ENCODE peak calls at places on chromosome 4, in four cellular contexts. H, Q, L and J are unnamed samples.
A peak's percentile ranks its signal among the peaks of the same experiment; 100 is the strongest.

GRCh38 chr4:82782626-82783025 is 16.0 kb downstream of the SCD5 start:
- DNase-seq in Q (no peak), H (no peak), L (no peak), J (no peak)

GRCh38 chr4:23993373-23993772 is 103.5 kb upstream of the PPARGC1A start:
- DNase-seq in H (no peak), Q (no peak), L (no peak), J (no peak)

GRCh38 chr4:76677571-76678326 is 220.2 kb downstream of the SOWAHB start:
- DNase-seq in L (no peak), H (no peak), Q (no peak), J (no peak)

GRCh38 chr4:1412376-1413220 is 6.4 kb upstream of the NKX1-1 start:
- DNase-seq in L (no peak), Q (no peak), H (no peak), J (no peak)

GRCh38 chr4:112453321-112453720 is 62.7 kb downstream of the NEUROG2 start:
- DNase-seq in H (no peak), Q (no peak), L (no peak), J (no peak)

GRCh38 chr4:164935363-164935762 is 42.1 kb downstream of the TRIM61 start:
- DNase-seq in L (peak; percentile 56), H (peak; percentile 25), Q (peak; percentile 27), J (no peak)

GRCh38 chr4:94038195-94038594 is 169.5 kb upstream of the SMARCAD1 start:
- DNase-seq in H (no peak), L (no peak), Q (no peak), J (no peak)

GRCh38 chr4:152678841-152679240 is 956 bp downstream of the TMEM154 start:
- DNase-seq in H (no peak), L (no peak), Q (no peak), J (no peak)

GRCh38 chr4:129968366-129968765 is 872.4 kb downstream of the C4orf33 start:
- DNase-seq in H (no peak), L (no peak), Q (no peak), J (no peak)

GRCh38 chr4:107094332-107094731 is 58.2 kb upstream of the DKK2 start:
- DNase-seq in Q (peak; percentile 32), H (peak; percentile 1), L (no peak), J (no peak)

GRCh38 chr4:116702949-116703348 is 382.4 kb downstream of the TRAM1L1 start:
- DNase-seq in H (peak; percentile 24), Q (no peak), L (no peak), J (no peak)

GRCh38 chr4:148563684-148564083 is 121.5 kb upstream of the NR3C2 start:
- DNase-seq in Q (no peak), L (no peak), H (no peak), J (no peak)

GRCh38 chr4:5747746-5748365 is 36.9 kb downstream of the EVC start:
- DNase-seq in H (no peak), L (no peak), Q (no peak), J (no peak)

GRCh38 chr4:128676095-128676494 is 133.4 kb upstream of the JADE1 start:
- DNase-seq in H (no peak), Q (no peak), L (no peak), J (no peak)

GRCh38 chr4:98166025-98166730 is 22.9 kb upstream of the STPG2 start:
- DNase-seq in L (no peak), H (no peak), Q (peak; percentile 41), J (no peak)

GRCh38 chr4:146490106-146490505 is 31.6 kb downstream of the SLC10A7 start:
- DNase-seq in L (no peak), H (no peak), Q (no peak), J (no peak)

GRCh38 chr4:84957509-84958420 is 8.7 kb downstream of the WDFY3 start:
- DNase-seq in Q (no peak), H (no peak), L (no peak), J (no peak)

GRCh38 chr4:139301821-139302611 is at the start of gene NDUFC1:
- DNase-seq in L (peak; percentile 75), H (peak; percentile 52), Q (no peak), J (peak; percentile 58)

GRCh38 chr4:109559983-109560686 is at the start of gene MCUB:
- DNase-seq in Q (peak; percentile 73), L (peak; percentile 84), H (peak; percentile 69), J (peak; percentile 86)

GRCh38 chr4:67721770-67722597 is 21.0 kb upstream of the UBA6 start:
- DNase-seq in L (no peak), H (no peak), Q (peak; percentile 68), J (peak; percentile 91)

GRCh38 chr4:57020467-57021101 is 41.9 kb downstream of the POLR2B start:
- DNase-seq in Q (no peak), L (no peak), H (no peak), J (no peak)

GRCh38 chr4:8443801-8444200 is 3.2 kb downstream of the TRMT44 start:
- DNase-seq in L (no peak), Q (no peak), H (no peak), J (no peak)

GRCh38 chr4:148081267-148081666 is 349.4 kb downstream of the ARHGAP10 start:
- DNase-seq in H (no peak), Q (no peak), L (no peak), J (no peak)

GRCh38 chr4:57110635-57111546 is 706 bp upstream of the IGFBP7 start:
- DNase-seq in L (peak; percentile 56), Q (no peak), H (no peak), J (peak; percentile 13)

GRCh38 chr4:145909773-145910172 is 28.9 kb downstream of the ZNF827 start:
- DNase-seq in Q (no peak), L (peak; percentile 50), H (no peak), J (no peak)

GRCh38 chr4:96035727-96036126 is 195.8 kb downstream of the PDHA2 start:
- DNase-seq in Q (peak; percentile 32), L (no peak), H (no peak), J (peak; percentile 9)

GRCh38 chr4:182277402-182277801 is 34.2 kb downstream of the TENM3 start:
- DNase-seq in L (no peak), H (no peak), Q (no peak), J (no peak)

GRCh38 chr4:24091632-24092240 is 201.9 kb upstream of the PPARGC1A start:
- DNase-seq in L (no peak), Q (no peak), H (peak; percentile 3), J (no peak)

GRCh38 chr4:76897522-76898384 is at the start of gene SOWAHB:
- DNase-seq in H (peak; percentile 40), L (peak; percentile 80), Q (peak; percentile 69), J (no peak)

GRCh38 chr4:159045321-159045720 is 57.6 kb upstream of the RAPGEF2 start:
- DNase-seq in L (no peak), Q (no peak), H (no peak), J (no peak)

GRCh38 chr4:123785515-123785914 is 388.9 kb downstream of the SPRY1 start:
- DNase-seq in Q (no peak), H (no peak), L (peak; percentile 50), J (no peak)

GRCh38 chr4:75599647-75600046 is 30.7 kb downstream of the CDKL2 start:
- DNase-seq in L (no peak), H (no peak), Q (no peak), J (no peak)

GRCh38 chr4:102137217-102137616 is 208.1 kb downstream of the SLC39A8 start:
- DNase-seq in L (no peak), Q (no peak), H (no peak), J (no peak)

GRCh38 chr4:72031868-72032619 is at the start of gene NPFFR2:
- DNase-seq in L (peak; percentile 46), H (no peak), Q (no peak), J (no peak)

GRCh38 chr4:108861339-108861738 is 98.5 kb upstream of the ETNPPL start:
- DNase-seq in H (no peak), Q (no peak), L (peak; percentile 51), J (no peak)

GRCh38 chr4:82201303-82201702 is 172.5 kb downstream of the HNRNPD start:
- DNase-seq in L (no peak), H (no peak), Q (no peak), J (no peak)

DNA sequence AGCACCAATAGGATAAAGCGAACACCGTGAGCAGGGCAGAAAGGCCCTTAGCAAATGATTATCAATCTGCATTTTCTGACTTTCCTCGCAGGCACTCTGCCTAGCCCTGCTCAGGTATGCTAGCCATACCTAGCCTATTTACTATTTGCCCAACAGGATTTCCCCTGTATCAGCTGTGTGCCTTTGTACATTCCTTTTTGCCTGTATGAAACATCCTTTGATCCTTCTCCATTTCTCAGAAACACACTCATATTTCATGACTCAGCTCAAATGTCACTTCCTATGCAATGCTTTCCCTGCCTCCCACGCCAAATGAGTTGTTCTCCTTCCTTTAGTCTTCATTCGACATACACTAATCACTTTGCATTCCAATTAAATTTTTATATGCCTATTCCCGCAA is 37.2 kb downstream of the PCDH7 start:
- DNase-seq in Q (peak; percentile 98), H (no peak), L (no peak), J (no peak)
- TF ChIP-seq FOSL1 in Q (no peak), H (no peak), L (no peak), J (no peak)

GRCh38 chr4:156710571-156711195 is 260.9 kb downstream of the PDGFC start:
- DNase-seq in Q (no peak), L (no peak), H (peak; percentile 42), J (no peak)

GRCh38 chr4:156711196-156711590 is 260.4 kb downstream of the PDGFC start:
- DNase-seq in H (no peak), Q (no peak), L (no peak), J (no peak)

GRCh38 chr4:156705291-156705690 is 266.3 kb downstream of the PDGFC start:
- DNase-seq in H (no peak), L (no peak), Q (no peak), J (no peak)
- TF ChIP-seq FOSL1 in H (no peak), L (no peak), Q (no peak), J (no peak)

GRCh38 chr4:53478671-53479456 is 101.4 kb downstream of the FIP1L1 start:
- DNase-seq in H (no peak), L (no peak), Q (no peak), J (peak; percentile 14)
- TF ChIP-seq FOSL1 in H (no peak), L (no peak), Q (peak; percentile 39), J (peak; percentile 81)

DNA sequence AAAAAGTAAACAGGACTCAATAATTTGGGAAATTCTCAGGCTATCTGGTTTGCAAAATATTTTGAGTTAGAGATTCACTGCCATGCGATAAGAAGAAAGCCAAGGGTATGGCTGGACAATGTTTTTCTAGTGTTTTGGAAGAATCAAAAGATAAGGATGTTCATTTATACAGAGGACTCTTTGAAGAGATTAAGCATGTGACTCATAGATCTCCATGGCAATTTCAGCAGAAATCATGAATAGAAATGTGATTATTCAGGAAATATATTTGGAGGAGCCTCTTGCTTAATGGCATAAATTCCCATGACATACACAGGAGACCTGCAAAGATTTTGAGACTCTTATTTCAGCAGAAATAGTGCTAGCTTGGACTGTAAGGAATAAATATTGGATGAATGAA is 16.7 kb upstream of the FRAS1 start:
- DNase-seq in L (no peak), H (no peak), Q (no peak), J (no peak)
- TF ChIP-seq FOSL1 in L (no peak), H (no peak), Q (no peak), J (no peak)